ENCODE peak calls at places on chromosomes 6 and 20, in six cellular contexts. One of them, this sample, is unnamed.

GRCh38 chr6:104955491-104955890 is 1.4 kb upstream of the LIN28B start:
- DNase-seq in CD8-positive, alpha-beta T cell: no peak
- DNase-seq in HCT116: no peak
- DNase-seq in PC-9: no peak
- DNase-seq in cardiac muscle cell: no peak
- DNase-seq in dorsolateral prefrontal cortex: no peak
- DNase-seq in this sample: no peak

GRCh38 chr6:131950767-131951575 is at the start of gene CCN2:
- DNase-seq in cardiac muscle cell: peak
- DNase-seq in CD8-positive, alpha-beta T cell: no peak
- DNase-seq in PC-9: peak
- DNase-seq in dorsolateral prefrontal cortex: peak
- DNase-seq in HCT116: peak
- DNase-seq in this sample: peak

GRCh38 chr6:18600236-18600635 is 213.1 kb downstream of the RNF144B start:
- DNase-seq in dorsolateral prefrontal cortex: no peak
- DNase-seq in cardiac muscle cell: no peak
- DNase-seq in HCT116: no peak
- DNase-seq in CD8-positive, alpha-beta T cell: no peak
- DNase-seq in PC-9: no peak
- DNase-seq in this sample: no peak

GRCh38 chr6:130946076-130946475 is 117.0 kb downstream of the EPB41L2 start:
- DNase-seq in dorsolateral prefrontal cortex: no peak
- DNase-seq in cardiac muscle cell: peak
- DNase-seq in HCT116: no peak
- DNase-seq in PC-9: no peak
- DNase-seq in CD8-positive, alpha-beta T cell: no peak
- DNase-seq in this sample: no peak

GRCh38 chr6:144152334-144152900 is 2.1 kb downstream of the STX11 start:
- DNase-seq in dorsolateral prefrontal cortex: no peak
- DNase-seq in PC-9: no peak
- DNase-seq in HCT116: no peak
- DNase-seq in cardiac muscle cell: no peak
- DNase-seq in CD8-positive, alpha-beta T cell: no peak
- DNase-seq in this sample: no peak

GRCh38 chr20:59124326-59125029 is 39.1 kb upstream of the ZNF831 start:
- DNase-seq in dorsolateral prefrontal cortex: no peak
- DNase-seq in HCT116: no peak
- DNase-seq in cardiac muscle cell: no peak
- DNase-seq in CD8-positive, alpha-beta T cell: no peak
- DNase-seq in PC-9: no peak
- DNase-seq in this sample: no peak

GRCh38 chr6:126176266-126176665 is 163.6 kb upstream of the CENPW start:
- DNase-seq in dorsolateral prefrontal cortex: no peak
- DNase-seq in CD8-positive, alpha-beta T cell: no peak
- DNase-seq in cardiac muscle cell: peak
- DNase-seq in PC-9: no peak
- DNase-seq in HCT116: no peak
- DNase-seq in this sample: no peak

GRCh38 chr20:59082077-59082740 is 39.6 kb upstream of the PRELID3B start:
- DNase-seq in CD8-positive, alpha-beta T cell: no peak
- DNase-seq in dorsolateral prefrontal cortex: no peak
- DNase-seq in cardiac muscle cell: peak
- DNase-seq in HCT116: peak
- DNase-seq in PC-9: no peak
- DNase-seq in this sample: no peak

GRCh38 chr20:16404171-16404570 is 169.1 kb downstream of the KIF16B start:
- DNase-seq in cardiac muscle cell: no peak
- DNase-seq in PC-9: no peak
- DNase-seq in HCT116: no peak
- DNase-seq in CD8-positive, alpha-beta T cell: no peak
- DNase-seq in dorsolateral prefrontal cortex: no peak
- DNase-seq in this sample: no peak

GRCh38 chr6:45655630-45656422 is 278.1 kb upstream of the SUPT3H start:
- DNase-seq in PC-9: peak
- DNase-seq in HCT116: peak
- DNase-seq in dorsolateral prefrontal cortex: no peak
- DNase-seq in cardiac muscle cell: peak
- DNase-seq in CD8-positive, alpha-beta T cell: no peak
- DNase-seq in this sample: no peak

GRCh38 chr20:19384940-19385339 is 172.5 kb downstream of the SLC24A3 start:
- DNase-seq in dorsolateral prefrontal cortex: no peak
- DNase-seq in PC-9: no peak
- DNase-seq in HCT116: no peak
- DNase-seq in cardiac muscle cell: no peak
- DNase-seq in CD8-positive, alpha-beta T cell: no peak
- DNase-seq in this sample: no peak

GRCh38 chr20:19381947-19382346 is 169.5 kb downstream of the SLC24A3 start:
- DNase-seq in CD8-positive, alpha-beta T cell: no peak
- DNase-seq in dorsolateral prefrontal cortex: no peak
- DNase-seq in PC-9: no peak
- DNase-seq in cardiac muscle cell: peak
- DNase-seq in HCT116: no peak
- DNase-seq in this sample: no peak

GRCh38 chr20:19380211-19380610 is 167.8 kb downstream of the SLC24A3 start:
- DNase-seq in cardiac muscle cell: no peak
- DNase-seq in CD8-positive, alpha-beta T cell: no peak
- DNase-seq in dorsolateral prefrontal cortex: no peak
- DNase-seq in PC-9: no peak
- DNase-seq in HCT116: no peak
- DNase-seq in this sample: no peak

GRCh38 chr20:19378057-19378456 is 165.6 kb downstream of the SLC24A3 start:
- DNase-seq in HCT116: no peak
- DNase-seq in cardiac muscle cell: no peak
- DNase-seq in dorsolateral prefrontal cortex: no peak
- DNase-seq in PC-9: no peak
- DNase-seq in CD8-positive, alpha-beta T cell: no peak
- DNase-seq in this sample: no peak

DNA sequence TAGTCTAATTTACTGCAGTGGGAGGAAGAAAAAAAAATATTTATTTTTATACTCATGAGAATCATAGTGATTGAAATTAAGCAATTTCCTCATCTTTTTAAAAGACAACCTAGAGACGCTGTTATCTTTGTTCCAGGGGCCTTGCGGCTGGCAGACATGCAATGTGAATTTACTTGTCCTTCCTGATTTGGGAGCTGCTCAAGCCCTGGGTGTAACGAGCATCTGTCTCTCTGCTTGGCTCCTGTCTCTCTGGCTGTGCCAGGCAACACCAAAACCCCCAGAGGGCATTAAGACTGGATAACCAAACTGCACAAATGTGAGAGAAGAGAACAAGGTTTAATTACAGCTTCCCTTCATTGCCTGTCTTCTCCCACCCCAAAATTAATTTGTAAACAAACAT is 169.9 kb downstream of the SLC24A3 start:
- DNase-seq in HCT116: no peak
- DNase-seq in cardiac muscle cell: peak
- DNase-seq in CD8-positive, alpha-beta T cell: no peak
- DNase-seq in PC-9: no peak
- DNase-seq in dorsolateral prefrontal cortex: no peak
- DNase-seq in this sample: no peak
- TF ChIP-seq CTCF in HCT116: no peak
- TF ChIP-seq CTCF in cardiac muscle cell: no peak
- TF ChIP-seq CTCF in CD8-positive, alpha-beta T cell: no peak
- TF ChIP-seq CTCF in PC-9: no peak
- TF ChIP-seq CTCF in dorsolateral prefrontal cortex: no peak
- TF ChIP-seq CTCF in this sample: no peak

GRCh38 chr20:63519765-63520593 is 586 bp upstream of the PPDPF start:
- DNase-seq in HCT116: no peak
- DNase-seq in cardiac muscle cell: no peak
- DNase-seq in dorsolateral prefrontal cortex: no peak
- DNase-seq in PC-9: peak
- DNase-seq in CD8-positive, alpha-beta T cell: peak
- DNase-seq in this sample: peak

GRCh38 chr20:63520594-63520938 is at the start of gene PPDPF:
- DNase-seq in CD8-positive, alpha-beta T cell: peak
- DNase-seq in dorsolateral prefrontal cortex: peak
- DNase-seq in PC-9: peak
- DNase-seq in cardiac muscle cell: peak
- DNase-seq in HCT116: no peak
- DNase-seq in this sample: peak

GRCh38 chr20:63518946-63519764 is 1.4 kb upstream of the PPDPF start:
- DNase-seq in HCT116: no peak
- DNase-seq in PC-9: no peak
- DNase-seq in dorsolateral prefrontal cortex: no peak
- DNase-seq in CD8-positive, alpha-beta T cell: peak
- DNase-seq in cardiac muscle cell: no peak
- DNase-seq in this sample: peak

GRCh38 chr20:63517376-63518309 is 2.9 kb upstream of the PPDPF start:
- DNase-seq in CD8-positive, alpha-beta T cell: peak
- DNase-seq in cardiac muscle cell: no peak
- DNase-seq in dorsolateral prefrontal cortex: no peak
- DNase-seq in HCT116: no peak
- DNase-seq in PC-9: no peak
- DNase-seq in this sample: peak

DNA sequence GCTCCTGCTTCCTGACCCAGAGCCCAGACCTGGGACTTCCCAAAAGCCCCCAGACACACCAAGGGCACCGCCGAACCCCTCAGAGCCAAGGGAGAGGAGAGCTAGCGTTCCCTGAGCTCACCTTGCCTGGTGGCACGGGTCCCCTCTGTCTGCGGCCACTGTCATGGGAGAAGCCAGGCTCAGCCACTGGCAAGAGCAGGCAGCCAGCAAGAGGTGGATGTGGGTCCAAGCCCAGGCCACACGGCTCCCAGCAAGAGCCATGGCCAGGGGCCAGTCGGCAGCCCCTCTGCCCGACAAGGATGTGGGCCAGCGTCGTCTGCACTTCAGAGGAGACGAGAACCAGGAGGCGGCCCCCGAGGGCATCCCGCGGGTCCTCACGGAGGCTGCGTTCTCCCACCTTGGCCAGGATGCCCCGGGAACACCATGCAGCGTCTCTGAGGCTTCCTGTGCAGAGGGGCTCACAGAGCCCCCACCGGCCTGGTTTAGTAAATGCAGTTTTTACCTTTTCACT is 2.2 kb upstream of the PPDPF start:
- DNase-seq in PC-9: no peak
- DNase-seq in dorsolateral prefrontal cortex: no peak
- DNase-seq in cardiac muscle cell: no peak
- DNase-seq in HCT116: no peak
- DNase-seq in CD8-positive, alpha-beta T cell: peak
- DNase-seq in this sample: peak
- TF ChIP-seq CTCF in PC-9: no peak
- TF ChIP-seq CTCF in dorsolateral prefrontal cortex: no peak
- TF ChIP-seq CTCF in cardiac muscle cell: no peak
- TF ChIP-seq CTCF in HCT116: no peak
- TF ChIP-seq CTCF in CD8-positive, alpha-beta T cell: no peak
- TF ChIP-seq CTCF in this sample: peak

GRCh38 chr20:49969234-49969633 is 13.5 kb upstream of the SNAI1 start:
- DNase-seq in HCT116: no peak
- DNase-seq in cardiac muscle cell: no peak
- DNase-seq in CD8-positive, alpha-beta T cell: no peak
- DNase-seq in PC-9: no peak
- DNase-seq in dorsolateral prefrontal cortex: no peak
- DNase-seq in this sample: no peak

GRCh38 chr20:49965781-49966304 is 16.9 kb upstream of the SNAI1 start:
- DNase-seq in HCT116: no peak
- DNase-seq in CD8-positive, alpha-beta T cell: no peak
- DNase-seq in PC-9: no peak
- DNase-seq in cardiac muscle cell: no peak
- DNase-seq in dorsolateral prefrontal cortex: no peak
- DNase-seq in this sample: no peak

GRCh38 chr20:49961413-49961812 is 21.4 kb upstream of the SNAI1 start:
- DNase-seq in HCT116: no peak
- DNase-seq in dorsolateral prefrontal cortex: no peak
- DNase-seq in CD8-positive, alpha-beta T cell: no peak
- DNase-seq in PC-9: no peak
- DNase-seq in cardiac muscle cell: no peak
- DNase-seq in this sample: no peak

GRCh38 chr20:49969946-49970345 is 12.8 kb upstream of the SNAI1 start:
- DNase-seq in cardiac muscle cell: no peak
- DNase-seq in CD8-positive, alpha-beta T cell: no peak
- DNase-seq in dorsolateral prefrontal cortex: no peak
- DNase-seq in HCT116: no peak
- DNase-seq in PC-9: peak
- DNase-seq in this sample: no peak

DNA sequence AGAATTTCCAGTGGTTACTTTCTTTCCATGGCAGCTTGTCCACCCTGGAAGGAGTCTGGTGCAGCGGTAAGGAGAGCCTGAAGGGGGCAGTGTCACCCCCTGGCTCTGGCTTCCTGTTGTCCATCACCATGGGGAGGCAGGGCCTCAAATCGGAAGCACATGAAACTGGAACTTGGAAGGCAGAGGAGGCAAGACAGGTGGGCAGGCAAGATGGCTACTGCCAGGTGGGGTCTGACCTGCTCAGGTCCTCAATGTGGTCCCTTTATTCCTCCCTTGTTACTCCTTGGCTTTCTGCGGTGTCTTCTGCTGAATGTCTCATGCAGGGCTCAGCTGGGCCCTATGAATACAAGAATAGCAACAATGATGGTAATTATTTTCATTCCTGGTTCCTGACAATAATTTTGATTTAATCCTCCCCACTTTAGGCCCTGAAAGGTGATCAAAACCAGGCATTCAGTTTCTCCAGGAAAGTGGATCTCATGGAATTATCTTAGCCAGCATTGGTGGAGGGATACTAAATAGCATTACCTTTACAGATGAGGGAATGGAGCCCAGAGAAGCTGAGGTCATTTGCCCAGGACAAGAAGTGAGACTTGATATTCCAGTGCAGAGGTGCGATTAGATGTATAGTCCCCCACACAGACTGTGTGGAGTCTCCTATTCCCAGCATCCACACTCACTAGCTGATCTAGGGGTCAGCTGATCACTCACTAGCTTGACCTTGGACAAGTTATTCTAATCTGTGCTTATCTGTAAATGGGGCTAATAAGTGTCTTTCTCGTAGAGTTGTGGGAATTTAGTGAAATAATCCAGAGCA is 17.6 kb upstream of the SNAI1 start:
- DNase-seq in dorsolateral prefrontal cortex: no peak
- DNase-seq in HCT116: peak
- DNase-seq in cardiac muscle cell: peak
- DNase-seq in CD8-positive, alpha-beta T cell: no peak
- DNase-seq in PC-9: peak
- DNase-seq in this sample: peak
- TF ChIP-seq CTCF in dorsolateral prefrontal cortex: peak
- TF ChIP-seq CTCF in HCT116: peak
- TF ChIP-seq CTCF in cardiac muscle cell: peak
- TF ChIP-seq CTCF in CD8-positive, alpha-beta T cell: peak
- TF ChIP-seq CTCF in PC-9: peak
- TF ChIP-seq CTCF in this sample: peak

GRCh38 chr6:37171970-37172812 is 2.2 kb downstream of the PIM1 start:
- DNase-seq in CD8-positive, alpha-beta T cell: peak
- DNase-seq in HCT116: peak
- DNase-seq in PC-9: peak
- DNase-seq in dorsolateral prefrontal cortex: peak
- DNase-seq in cardiac muscle cell: peak
- DNase-seq in this sample: peak

GRCh38 chr6:37171141-37171969 is 1.4 kb downstream of the PIM1 start:
- DNase-seq in cardiac muscle cell: peak
- DNase-seq in PC-9: peak
- DNase-seq in CD8-positive, alpha-beta T cell: peak
- DNase-seq in HCT116: no peak
- DNase-seq in dorsolateral prefrontal cortex: peak
- DNase-seq in this sample: peak

GRCh38 chr6:37169458-37170272 is at the start of gene PIM1:
- DNase-seq in CD8-positive, alpha-beta T cell: peak
- DNase-seq in cardiac muscle cell: peak
- DNase-seq in PC-9: peak
- DNase-seq in dorsolateral prefrontal cortex: peak
- DNase-seq in HCT116: peak
- DNase-seq in this sample: peak

GRCh38 chr6:37168809-37169457 is 1.0 kb upstream of the PIM1 start:
- DNase-seq in PC-9: no peak
- DNase-seq in HCT116: no peak
- DNase-seq in CD8-positive, alpha-beta T cell: peak
- DNase-seq in cardiac muscle cell: no peak
- DNase-seq in dorsolateral prefrontal cortex: no peak
- DNase-seq in this sample: no peak

GRCh38 chr6:37170273-37171140 is 555 bp downstream of the PIM1 start:
- DNase-seq in cardiac muscle cell: peak
- DNase-seq in dorsolateral prefrontal cortex: peak
- DNase-seq in CD8-positive, alpha-beta T cell: peak
- DNase-seq in HCT116: no peak
- DNase-seq in PC-9: peak
- DNase-seq in this sample: peak
- TF ChIP-seq CTCF in cardiac muscle cell: peak
- TF ChIP-seq CTCF in dorsolateral prefrontal cortex: no peak
- TF ChIP-seq CTCF in CD8-positive, alpha-beta T cell: no peak
- TF ChIP-seq CTCF in HCT116: no peak
- TF ChIP-seq CTCF in PC-9: no peak
- TF ChIP-seq CTCF in this sample: peak

This sample was measured in progenitor cell of endocrine pancreas.